ENCODE peak calls at places on chromosome 1, in nine cellular contexts. One of them, this sample, is unnamed.

GRCh38 chr1:95006681-95007080 is 66.1 kb downstream of the ALG14 start:
- DNase-seq in foreskin fibroblast: peak; percentile 40
- DNase-seq in choroid plexus epithelial cell: peak; percentile 65
- DNase-seq in sigmoid colon: no peak
- DNase-seq in fibroblast of mammary gland: peak; percentile 53
- DNase-seq in prostate gland: no peak
- DNase-seq in HCT116: no peak
- DNase-seq in fibroblast of pulmonary artery: no peak
- DNase-seq in NB4: no peak
- DNase-seq in this sample: no peak

GRCh38 chr1:215002471-215002870 is 80.1 kb upstream of the KCNK2 start:
- DNase-seq in fibroblast of mammary gland: peak; percentile 95
- DNase-seq in NB4: no peak
- DNase-seq in HCT116: no peak
- DNase-seq in fibroblast of pulmonary artery: peak; percentile 69
- DNase-seq in choroid plexus epithelial cell: peak; percentile 67
- DNase-seq in sigmoid colon: no peak
- DNase-seq in foreskin fibroblast: peak; percentile 80
- DNase-seq in prostate gland: no peak
- DNase-seq in this sample: peak; percentile 99

GRCh38 chr1:65001238-65001792 is 35.0 kb upstream of the JAK1 start:
- DNase-seq in NB4: peak; percentile 3
- DNase-seq in foreskin fibroblast: peak; percentile 42
- DNase-seq in HCT116: no peak
- DNase-seq in fibroblast of pulmonary artery: peak; percentile 91
- DNase-seq in prostate gland: no peak
- DNase-seq in sigmoid colon: peak; percentile 87
- DNase-seq in choroid plexus epithelial cell: peak; percentile 69
- DNase-seq in fibroblast of mammary gland: peak; percentile 74
- DNase-seq in this sample: peak; percentile 43

GRCh38 chr1:22457836-22458235 is 6.2 kb downstream of the ZBTB40 start:
- DNase-seq in NB4: no peak
- DNase-seq in prostate gland: no peak
- DNase-seq in foreskin fibroblast: no peak
- DNase-seq in fibroblast of pulmonary artery: no peak
- DNase-seq in HCT116: no peak
- DNase-seq in sigmoid colon: no peak
- DNase-seq in fibroblast of mammary gland: no peak
- DNase-seq in choroid plexus epithelial cell: no peak
- DNase-seq in this sample: no peak

GRCh38 chr1:99580451-99580850 is 65.5 kb upstream of the PALMD start:
- DNase-seq in NB4: no peak
- DNase-seq in fibroblast of mammary gland: peak; percentile 32
- DNase-seq in foreskin fibroblast: no peak
- DNase-seq in HCT116: no peak
- DNase-seq in fibroblast of pulmonary artery: peak; percentile 66
- DNase-seq in prostate gland: peak; percentile 65
- DNase-seq in choroid plexus epithelial cell: peak; percentile 18
- DNase-seq in sigmoid colon: no peak
- DNase-seq in this sample: peak; percentile 85

GRCh38 chr1:8423702-8424538 is 106.0 kb downstream of the SLC45A1 start:
- DNase-seq in fibroblast of mammary gland: peak; percentile 71
- DNase-seq in NB4: peak; percentile 41
- DNase-seq in choroid plexus epithelial cell: peak; percentile 73
- DNase-seq in sigmoid colon: peak; percentile 74
- DNase-seq in prostate gland: no peak
- DNase-seq in fibroblast of pulmonary artery: peak; percentile 52
- DNase-seq in HCT116: peak; percentile 36
- DNase-seq in foreskin fibroblast: peak; percentile 42
- DNase-seq in this sample: peak; percentile 54

GRCh38 chr1:8077120-8077573 is 51.0 kb upstream of the ERRFI1 start:
- DNase-seq in fibroblast of pulmonary artery: peak; percentile 96
- DNase-seq in prostate gland: peak; percentile 48
- DNase-seq in foreskin fibroblast: peak; percentile 86
- DNase-seq in sigmoid colon: peak; percentile 82
- DNase-seq in NB4: peak; percentile 25
- DNase-seq in choroid plexus epithelial cell: peak; percentile 95
- DNase-seq in HCT116: peak; percentile 88
- DNase-seq in fibroblast of mammary gland: peak; percentile 99
- DNase-seq in this sample: peak; percentile 84

GRCh38 chr1:2391034-2391384 is 345 bp downstream of the MORN1 start:
- DNase-seq in sigmoid colon: no peak
- DNase-seq in HCT116: no peak
- DNase-seq in fibroblast of pulmonary artery: no peak
- DNase-seq in NB4: peak; percentile 47
- DNase-seq in fibroblast of mammary gland: peak; percentile 20
- DNase-seq in foreskin fibroblast: no peak
- DNase-seq in prostate gland: no peak
- DNase-seq in choroid plexus epithelial cell: peak; percentile 51
- DNase-seq in this sample: no peak

DNA sequence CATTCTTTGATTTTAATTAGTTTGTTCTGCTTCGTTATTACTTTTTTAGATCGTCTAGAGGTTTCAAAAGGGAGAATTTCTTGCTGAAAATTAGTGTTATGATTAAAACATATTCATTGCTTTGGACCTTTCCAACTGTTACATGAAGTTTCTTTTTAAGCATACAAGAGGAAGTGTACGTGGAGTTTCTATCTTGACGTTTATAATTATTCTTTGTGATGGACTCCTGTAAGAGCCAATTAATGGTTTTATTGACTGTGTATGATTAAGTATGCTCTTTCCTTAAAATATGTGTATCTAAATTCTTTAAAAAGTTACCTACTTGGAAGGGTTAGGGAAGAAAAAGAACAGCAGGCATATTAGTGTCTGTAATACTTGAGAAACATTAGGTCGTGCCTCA is 37.8 kb downstream of the SPEN start:
- DNase-seq in fibroblast of mammary gland: no peak
- DNase-seq in fibroblast of pulmonary artery: no peak
- DNase-seq in NB4: no peak
- DNase-seq in sigmoid colon: no peak
- DNase-seq in foreskin fibroblast: no peak
- DNase-seq in prostate gland: no peak
- DNase-seq in HCT116: no peak
- DNase-seq in choroid plexus epithelial cell: no peak
- DNase-seq in this sample: no peak
- H3K4me3 ChIP-seq in fibroblast of mammary gland: no peak overlapping the region
- H3K4me3 ChIP-seq in fibroblast of pulmonary artery: peak overlapping the region; percentile 59
- H3K4me3 ChIP-seq in NB4: peak overlapping the region; percentile 50
- H3K4me3 ChIP-seq in sigmoid colon: peak overlapping the region; percentile 46
- H3K4me3 ChIP-seq in foreskin fibroblast: no peak overlapping the region
- H3K4me3 ChIP-seq in prostate gland: peak overlapping the region; percentile 27
- H3K4me3 ChIP-seq in HCT116: no peak overlapping the region
- H3K4me3 ChIP-seq in choroid plexus epithelial cell: no peak overlapping the region
- H3K4me3 ChIP-seq in this sample: no peak overlapping the region

DNA sequence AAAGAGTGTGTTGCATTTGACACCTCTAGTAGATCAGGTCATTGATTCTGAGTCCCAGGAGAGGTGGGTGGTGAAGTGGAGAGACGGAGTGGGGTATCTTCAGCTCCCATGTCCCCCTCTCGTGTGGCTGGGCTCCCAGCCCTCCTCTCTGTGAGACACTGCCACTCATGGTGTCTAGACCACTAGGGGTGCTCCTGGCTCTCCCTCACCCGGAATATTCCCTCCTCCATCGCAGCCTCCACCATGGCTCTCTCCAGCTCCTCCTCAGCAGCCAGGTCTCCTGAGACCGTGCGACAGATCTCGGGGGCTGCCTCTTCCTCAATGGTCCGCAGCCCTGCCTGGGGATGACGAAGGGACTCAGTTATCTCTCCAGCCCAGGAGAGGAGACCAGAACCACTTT is 20.6 kb upstream of the KIF21B start:
- DNase-seq in HCT116: no peak
- DNase-seq in sigmoid colon: no peak
- DNase-seq in fibroblast of pulmonary artery: no peak
- DNase-seq in prostate gland: no peak
- DNase-seq in foreskin fibroblast: no peak
- DNase-seq in fibroblast of mammary gland: no peak
- DNase-seq in choroid plexus epithelial cell: no peak
- DNase-seq in NB4: no peak
- DNase-seq in this sample: no peak
- TF ChIP-seq CTCF in HCT116: no peak
- TF ChIP-seq CTCF in sigmoid colon: no peak
- TF ChIP-seq CTCF in fibroblast of pulmonary artery: no peak
- TF ChIP-seq CTCF in prostate gland: no peak
- TF ChIP-seq CTCF in foreskin fibroblast: no peak
- TF ChIP-seq CTCF in fibroblast of mammary gland: no peak
- TF ChIP-seq CTCF in choroid plexus epithelial cell: no peak
- TF ChIP-seq CTCF in NB4: no peak
- TF ChIP-seq CTCF in this sample: no peak

GRCh38 chr1:161720956-161721737 is at the start of gene FCRLB:
- DNase-seq in NB4: peak; percentile 44
- DNase-seq in foreskin fibroblast: no peak
- DNase-seq in sigmoid colon: no peak
- DNase-seq in fibroblast of mammary gland: no peak
- DNase-seq in fibroblast of pulmonary artery: no peak
- DNase-seq in HCT116: no peak
- DNase-seq in prostate gland: no peak
- DNase-seq in choroid plexus epithelial cell: no peak
- DNase-seq in this sample: no peak
- H3K4me3 ChIP-seq in NB4: no peak within 1 kb of the TSS
- H3K4me3 ChIP-seq in foreskin fibroblast: no peak within 1 kb of the TSS
- H3K4me3 ChIP-seq in sigmoid colon: no peak within 1 kb of the TSS
- H3K4me3 ChIP-seq in fibroblast of mammary gland: no peak within 1 kb of the TSS
- H3K4me3 ChIP-seq in fibroblast of pulmonary artery: no peak within 1 kb of the TSS
- H3K4me3 ChIP-seq in HCT116: peak within 1 kb of the TSS; percentile 8
- H3K4me3 ChIP-seq in prostate gland: no peak within 1 kb of the TSS
- H3K4me3 ChIP-seq in choroid plexus epithelial cell: no peak within 1 kb of the TSS
- H3K4me3 ChIP-seq in this sample: no peak within 1 kb of the TSS

GRCh38 chr1:37403166-37403565 is 71.2 kb upstream of the ZC3H12A start:
- DNase-seq in fibroblast of pulmonary artery: no peak
- DNase-seq in fibroblast of mammary gland: no peak
- DNase-seq in sigmoid colon: no peak
- DNase-seq in NB4: peak; percentile 9
- DNase-seq in foreskin fibroblast: no peak
- DNase-seq in choroid plexus epithelial cell: no peak
- DNase-seq in HCT116: no peak
- DNase-seq in prostate gland: no peak
- DNase-seq in this sample: no peak
- TF ChIP-seq CTCF in fibroblast of pulmonary artery: no peak
- TF ChIP-seq CTCF in fibroblast of mammary gland: no peak
- TF ChIP-seq CTCF in sigmoid colon: no peak
- TF ChIP-seq CTCF in NB4: no peak
- TF ChIP-seq CTCF in foreskin fibroblast: no peak
- TF ChIP-seq CTCF in choroid plexus epithelial cell: no peak
- TF ChIP-seq CTCF in HCT116: peak; percentile 20
- TF ChIP-seq CTCF in prostate gland: no peak
- TF ChIP-seq CTCF in this sample: no peak

GRCh38 chr1:43388021-43388575 is 1.5 kb downstream of the MED8 start:
- DNase-seq in choroid plexus epithelial cell: peak; percentile 23
- DNase-seq in foreskin fibroblast: no peak
- DNase-seq in NB4: no peak
- DNase-seq in fibroblast of mammary gland: peak; percentile 50
- DNase-seq in prostate gland: no peak
- DNase-seq in sigmoid colon: no peak
- DNase-seq in HCT116: no peak
- DNase-seq in fibroblast of pulmonary artery: no peak
- DNase-seq in this sample: peak; percentile 33
- H3K4me3 ChIP-seq in choroid plexus epithelial cell: peak overlapping the region; percentile 89
- H3K4me3 ChIP-seq in foreskin fibroblast: peak overlapping the region; percentile 99
- H3K4me3 ChIP-seq in NB4: peak overlapping the region; percentile 92
- H3K4me3 ChIP-seq in fibroblast of mammary gland: peak overlapping the region; percentile 99
- H3K4me3 ChIP-seq in prostate gland: no peak overlapping the region
- H3K4me3 ChIP-seq in sigmoid colon: no peak overlapping the region
- H3K4me3 ChIP-seq in HCT116: peak overlapping the region; percentile 84
- H3K4me3 ChIP-seq in fibroblast of pulmonary artery: no peak overlapping the region
- H3K4me3 ChIP-seq in this sample: peak overlapping the region; percentile 99

GRCh38 chr1:54542962-54543539 is 5.0 kb upstream of the ACOT11 start:
- DNase-seq in NB4: peak; percentile 85
- DNase-seq in fibroblast of mammary gland: peak; percentile 5
- DNase-seq in foreskin fibroblast: peak; percentile 46
- DNase-seq in fibroblast of pulmonary artery: peak; percentile 60
- DNase-seq in sigmoid colon: no peak
- DNase-seq in HCT116: no peak
- DNase-seq in choroid plexus epithelial cell: peak; percentile 33
- DNase-seq in prostate gland: no peak
- DNase-seq in this sample: peak; percentile 18

GRCh38 chr1:54540891-54541290 is 7.1 kb upstream of the ACOT11 start:
- DNase-seq in NB4: no peak
- DNase-seq in fibroblast of mammary gland: no peak
- DNase-seq in choroid plexus epithelial cell: no peak
- DNase-seq in foreskin fibroblast: no peak
- DNase-seq in sigmoid colon: no peak
- DNase-seq in HCT116: no peak
- DNase-seq in fibroblast of pulmonary artery: no peak
- DNase-seq in prostate gland: no peak
- DNase-seq in this sample: no peak

GRCh38 chr1:54545916-54546635 is 2.0 kb upstream of the ACOT11 start:
- DNase-seq in prostate gland: no peak
- DNase-seq in foreskin fibroblast: no peak
- DNase-seq in NB4: peak; percentile 23
- DNase-seq in sigmoid colon: no peak
- DNase-seq in choroid plexus epithelial cell: no peak
- DNase-seq in fibroblast of mammary gland: no peak
- DNase-seq in HCT116: no peak
- DNase-seq in fibroblast of pulmonary artery: no peak
- DNase-seq in this sample: no peak

GRCh38 chr1:54543729-54544496 is 4.1 kb upstream of the ACOT11 start:
- DNase-seq in fibroblast of mammary gland: peak; percentile 27
- DNase-seq in fibroblast of pulmonary artery: peak; percentile 66
- DNase-seq in choroid plexus epithelial cell: peak; percentile 78
- DNase-seq in HCT116: no peak
- DNase-seq in NB4: peak; percentile 74
- DNase-seq in prostate gland: no peak
- DNase-seq in sigmoid colon: no peak
- DNase-seq in foreskin fibroblast: peak; percentile 61
- DNase-seq in this sample: peak; percentile 37

DNA sequence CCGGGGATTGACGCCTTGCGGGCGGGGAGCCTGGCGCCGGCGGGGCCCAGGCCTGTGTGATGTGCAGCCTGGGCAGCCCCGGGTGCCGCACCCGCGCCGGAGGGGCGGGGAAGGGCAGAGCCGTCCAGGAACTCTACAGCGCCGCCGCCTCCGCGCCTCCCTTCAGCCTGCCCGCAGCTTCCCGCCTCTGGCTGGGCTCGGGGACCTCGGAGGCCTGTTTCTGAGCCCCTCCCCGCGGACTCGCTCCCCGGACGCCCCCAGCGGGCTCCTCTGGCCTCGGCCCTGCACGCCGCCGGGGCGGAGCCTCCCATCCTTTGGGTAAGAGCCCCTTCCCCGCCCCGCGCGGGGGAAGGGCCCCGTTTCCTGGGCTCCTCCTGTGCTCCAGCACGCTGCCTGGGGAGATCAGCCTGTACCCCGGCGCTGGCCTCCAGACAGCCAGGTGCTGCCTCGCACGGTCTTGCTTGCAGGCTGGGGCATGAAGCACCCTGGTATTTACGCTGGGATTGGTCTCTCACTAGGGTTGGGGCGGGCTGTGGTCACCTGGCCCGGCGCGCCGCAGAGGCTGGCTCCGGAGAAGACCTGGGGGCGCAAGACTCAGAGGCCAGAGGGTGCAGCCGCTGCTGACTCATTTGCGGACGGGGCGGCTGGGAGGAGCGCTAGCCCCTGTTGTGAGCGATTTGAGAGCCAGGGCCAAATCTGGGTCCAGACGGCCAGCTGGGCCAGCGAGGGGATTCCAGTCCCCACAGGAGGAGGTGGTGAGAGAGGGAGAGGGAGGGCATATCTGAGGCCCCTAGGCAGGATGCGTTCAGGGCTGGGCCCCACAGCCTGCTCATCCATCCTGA is 5.7 kb upstream of the ACOT11 start:
- DNase-seq in fibroblast of mammary gland: peak; percentile 38
- DNase-seq in prostate gland: peak; percentile 83
- DNase-seq in sigmoid colon: peak; percentile 78
- DNase-seq in foreskin fibroblast: peak; percentile 67
- DNase-seq in NB4: peak; percentile 97
- DNase-seq in fibroblast of pulmonary artery: peak; percentile 57
- DNase-seq in HCT116: peak; percentile 61
- DNase-seq in choroid plexus epithelial cell: peak; percentile 83
- DNase-seq in this sample: peak; percentile 36
- TF ChIP-seq CTCF in fibroblast of mammary gland: no peak
- TF ChIP-seq CTCF in prostate gland: peak; percentile 46
- TF ChIP-seq CTCF in sigmoid colon: peak; percentile 21
- TF ChIP-seq CTCF in foreskin fibroblast: no peak
- TF ChIP-seq CTCF in NB4: peak; percentile 33
- TF ChIP-seq CTCF in fibroblast of pulmonary artery: no peak
- TF ChIP-seq CTCF in HCT116: no peak
- TF ChIP-seq CTCF in choroid plexus epithelial cell: peak; percentile 9
- TF ChIP-seq CTCF in this sample: peak; percentile 18

This sample was measured in fibroblast of the aortic adventitia.